ENCODE peak calls at places on chromosomes 3 and 15, in five cellular contexts. W is K562, F is A549, A is IMR-90, C is HepG2. K is an unnamed sample.
A peak's percentile ranks its signal among the peaks of the same experiment; 100 is the strongest.

GRCh38 chr3:183688869-183689268 is 8.7 kb upstream of the YEATS2 start:
- DNase-seq in F (no peak), C (no peak), A (peak; percentile 30), W (no peak), K (no peak)

GRCh38 chr3:47916696-47917095 is 99.5 kb downstream of the MAP4 start:
- DNase-seq in A (no peak), W (no peak), F (no peak), C (no peak), K (no peak)

GRCh38 chr15:66097151-66098018 is 156.2 kb downstream of the MEGF11 start:
- DNase-seq in C (no peak), W (no peak), F (no peak), A (peak; percentile 0), K (no peak)

GRCh38 chr3:196274585-196274984 is 12.9 kb downstream of the PCYT1A start:
- DNase-seq in F (no peak), W (peak; percentile 51), C (no peak), A (peak; percentile 19), K (no peak)

GRCh38 chr3:105844713-105845112 is 24.1 kb downstream of the CBLB start:
- DNase-seq in F (no peak), A (no peak), W (no peak), C (no peak), K (no peak)

GRCh38 chr3:114706591-114707224 is 412.9 kb downstream of the TIGIT start:
- DNase-seq in C (peak; percentile 94), F (peak; percentile 58), A (peak; percentile 86), W (peak; percentile 2), K (no peak)

GRCh38 chr3:184262166-184262926 is 993 bp upstream of the CAMK2N2 start:
- DNase-seq in F (no peak), W (peak; percentile 34), C (no peak), A (peak; percentile 2), K (no peak)

GRCh38 chr3:5644773-5645172 is 457.3 kb downstream of the EDEM1 start:
- DNase-seq in C (no peak), A (no peak), W (no peak), F (no peak), K (no peak)

GRCh38 chr3:143283432-143284128 is 164.0 kb downstream of the CHST2 start:
- DNase-seq in C (no peak), F (no peak), A (no peak), W (peak; percentile 73), K (no peak)

GRCh38 chr15:48143856-48144255 is 23.1 kb downstream of the SLC24A5 start:
- DNase-seq in W (no peak), A (peak; percentile 24), C (no peak), F (no peak), K (no peak)

GRCh38 chr15:29747837-29748417 is 74.3 kb downstream of the TJP1 start:
- DNase-seq in F (no peak), W (no peak), A (peak; percentile 37), C (peak; percentile 3), K (no peak)

GRCh38 chr3:167033866-167034265 is 346.2 kb downstream of the ZBBX start:
- DNase-seq in F (no peak), C (no peak), A (no peak), W (no peak), K (no peak)

GRCh38 chr3:64237083-64237482 is 11.8 kb upstream of the PRICKLE2 start:
- DNase-seq in C (no peak), F (no peak), W (no peak), A (no peak), K (no peak)

GRCh38 chr3:64240445-64240844 is 15.2 kb upstream of the PRICKLE2 start:
- DNase-seq in F (no peak), C (no peak), W (no peak), A (no peak), K (no peak)

GRCh38 chr3:64239841-64240240 is 14.6 kb upstream of the PRICKLE2 start:
- DNase-seq in C (no peak), A (no peak), F (no peak), W (no peak), K (no peak)

GRCh38 chr3:64240959-64241358 is 15.7 kb upstream of the PRICKLE2 start:
- DNase-seq in A (no peak), C (no peak), F (no peak), W (no peak), K (no peak)

DNA sequence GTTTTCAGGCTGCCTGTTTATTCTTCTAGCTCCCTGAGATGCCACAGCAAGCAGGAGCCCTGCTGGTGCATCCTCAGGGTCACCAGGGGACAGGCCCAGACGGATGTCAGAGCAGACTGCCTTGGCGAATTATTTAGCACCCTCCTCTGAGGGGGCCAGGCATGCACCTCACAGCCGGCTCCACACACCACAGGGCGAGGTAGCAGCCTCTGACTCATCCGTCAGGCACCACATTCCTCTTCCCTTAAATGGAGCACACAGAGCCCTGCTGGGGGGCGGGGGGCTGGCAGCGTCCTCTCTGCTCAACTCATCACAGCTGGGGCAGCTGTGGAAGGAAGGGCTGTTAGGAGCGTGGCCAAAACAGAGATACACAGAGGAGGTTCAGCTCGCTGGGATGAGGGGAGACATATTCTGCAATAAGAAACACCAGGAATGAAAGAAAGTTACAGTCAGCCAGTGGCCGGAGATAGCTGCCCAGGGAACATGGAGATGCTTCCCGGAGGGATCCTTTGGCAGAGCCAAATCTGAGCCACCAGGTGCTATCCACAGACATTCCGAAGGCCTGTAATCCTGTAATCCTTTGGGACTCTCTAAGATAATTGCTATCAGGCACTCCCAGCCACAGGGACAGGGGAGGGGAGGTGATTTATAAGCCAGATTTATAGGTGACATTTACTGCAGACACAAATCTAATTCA is 13.9 kb upstream of the PRICKLE2 start:
- DNase-seq in F (peak; percentile 57), A (peak; percentile 97), W (no peak), C (peak; percentile 16), K (peak; percentile 67)
- TF ChIP-seq MAFK in F (no peak), A (no peak), W (no peak), C (no peak), K (no peak)

GRCh38 chr15:43270113-43270665 is 3.5 kb upstream of the TGM5 start:
- DNase-seq in F (no peak), A (no peak), C (no peak), W (no peak), K (no peak)

GRCh38 chr15:43267439-43267838 is 711 bp upstream of the TGM5 start:
- DNase-seq in W (no peak), C (no peak), F (no peak), A (no peak), K (no peak)

GRCh38 chr15:43268111-43269105 is 1.7 kb upstream of the TGM5 start:
- DNase-seq in A (no peak), F (no peak), W (no peak), C (peak; percentile 11), K (no peak)

GRCh38 chr15:43266386-43266785 is 342 bp downstream of the TGM5 start:
- DNase-seq in F (no peak), A (no peak), W (no peak), C (no peak), K (no peak)

GRCh38 chr15:43266834-43267233 is at the start of gene TGM5:
- DNase-seq in A (no peak), C (no peak), F (no peak), W (no peak), K (no peak)
- TF ChIP-seq MAFK in A (no peak), C (no peak), F (no peak), W (no peak), K (no peak)

DNA sequence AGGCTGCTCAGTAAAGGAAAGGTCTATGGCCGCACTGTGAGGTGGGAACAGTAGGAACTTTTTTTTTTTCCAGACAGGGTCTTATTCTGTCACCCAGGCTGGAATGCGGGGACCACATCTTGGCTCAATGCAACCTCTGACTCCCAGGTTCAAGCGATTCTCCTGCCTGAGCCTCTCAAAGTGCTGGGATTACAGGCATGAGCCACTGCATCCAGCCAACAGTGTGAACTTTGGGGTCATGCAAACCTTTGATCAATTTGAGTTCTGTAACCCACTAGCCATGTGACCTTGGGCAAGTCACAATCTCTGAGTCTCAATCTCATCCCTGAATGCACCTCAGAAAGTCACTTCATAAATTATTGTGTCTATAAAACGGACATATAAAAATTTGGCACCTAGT is 286.8 kb upstream of the CTNNB1 start:
- DNase-seq in F (no peak), A (no peak), W (no peak), C (peak; percentile 49), K (no peak)
- TF ChIP-seq MAFK in F (no peak), A (no peak), W (no peak), C (no peak), K (no peak)

GRCh38 chr3:141940204-141940776 is 63.8 kb downstream of the ATP1B3 start:
- DNase-seq in A (peak; percentile 68), F (peak; percentile 47), C (no peak), W (no peak), K (no peak)
- TF ChIP-seq MAFK in A (no peak), F (peak; percentile 30), C (no peak), W (no peak), K (no peak)

DNA sequence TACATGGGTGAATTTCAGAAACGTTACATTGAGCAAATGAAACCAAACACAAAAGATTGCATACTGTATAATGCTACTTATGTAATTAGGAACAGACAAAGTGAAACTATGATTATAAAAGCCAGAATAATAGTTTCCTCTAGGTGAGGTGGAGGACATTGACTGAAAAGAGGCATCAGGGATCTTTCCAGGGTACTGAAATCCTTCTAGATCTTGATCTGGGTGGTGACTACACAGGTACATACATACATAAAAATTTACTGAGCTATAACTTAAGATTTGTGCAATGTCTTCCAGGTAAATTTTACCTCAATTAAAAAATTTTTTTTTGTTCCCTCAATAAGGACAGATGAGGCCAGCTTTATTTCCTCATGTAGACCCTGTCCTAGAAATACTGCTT is 665.6 kb upstream of the UBE2E2 start:
- DNase-seq in W (no peak), A (no peak), C (no peak), F (no peak), K (no peak)
- TF ChIP-seq MAFK in W (no peak), A (no peak), C (no peak), F (no peak), K (no peak)

GRCh38 chr3:46212101-46212500 is 4.0 kb upstream of the CCR1 start:
- DNase-seq in C (no peak), W (no peak), F (no peak), A (no peak), K (no peak)

GRCh38 chr3:46215810-46216414 is 7.8 kb upstream of the CCR1 start:
- DNase-seq in W (no peak), C (peak; percentile 35), A (peak; percentile 77), F (no peak), K (no peak)

GRCh38 chr3:46209751-46210470 is 1.8 kb upstream of the CCR1 start:
- DNase-seq in F (no peak), A (peak; percentile 15), W (no peak), C (no peak), K (no peak)

GRCh38 chr3:46214751-46215352 is 6.7 kb upstream of the CCR1 start:
- DNase-seq in A (no peak), W (no peak), F (no peak), C (no peak), K (no peak)

DNA sequence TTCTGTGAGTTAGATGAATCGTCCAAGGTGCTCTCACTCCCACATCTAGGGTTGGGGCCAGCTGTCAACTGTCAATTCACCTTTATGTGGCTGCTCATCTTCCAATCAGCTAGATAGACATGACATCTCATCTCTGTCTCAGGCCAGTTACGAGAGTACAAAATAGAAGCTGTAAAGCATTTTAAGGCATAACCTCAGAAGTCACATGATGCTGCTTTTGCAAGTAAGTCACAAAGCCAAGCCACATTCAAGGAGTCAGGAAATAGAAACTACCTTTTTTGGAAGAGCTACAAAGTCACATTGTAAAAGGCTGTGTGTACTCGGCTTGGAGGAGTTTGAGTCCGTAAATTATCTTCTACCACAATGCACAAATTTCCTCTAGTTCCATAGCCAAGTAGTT is 5.1 kb upstream of the CCR1 start:
- DNase-seq in F (no peak), W (no peak), A (no peak), C (no peak), K (no peak)
- TF ChIP-seq MAFK in F (no peak), W (no peak), A (no peak), C (no peak), K (no peak)